ENCODE peak calls at places on chromosomes 7 and 10, in five cellular contexts. B is CD8-positive, alpha-beta T cell; M is OCI-LY7; F is tibial nerve; H is hepatocyte. N is an unnamed sample.

GRCh38 chr10:88848499-88848898 is 3.1 kb downstream of the ANKRD22 start:
- DNase-seq in M (no peak), B (no peak), F (no peak), H (no peak), N (no peak)

GRCh38 chr10:116891208-116891607 is 41.9 kb downstream of the ENO4 start:
- DNase-seq in H (peak), B (no peak), M (no peak), F (no peak), N (no peak)

GRCh38 chr7:25037325-25037724 is 57.3 kb upstream of the OSBPL3 start:
- DNase-seq in F (no peak), B (no peak), H (no peak), M (no peak), N (no peak)

GRCh38 chr7:77799078-77799964 is 748 bp downstream of the PHTF2 start:
- DNase-seq in F (peak), M (peak), B (peak), H (peak), N (peak)

GRCh38 chr7:124724516-124725192 is 40.9 kb downstream of the GPR37 start:
- DNase-seq in B (no peak), H (no peak), F (no peak), M (no peak), N (no peak)

GRCh38 chr7:104848386-104848990 is 165.5 kb upstream of the KMT2E start:
- DNase-seq in H (peak), F (peak), M (peak), B (peak), N (peak)

GRCh38 chr10:51302316-51302715 is 228.0 kb downstream of the PRKG1 start:
- DNase-seq in B (no peak), F (no peak), H (no peak), M (no peak), N (no peak)

GRCh38 chr7:157274991-157275427 is 61.8 kb upstream of the DNAJB6 start:
- DNase-seq in M (no peak), H (no peak), B (no peak), F (no peak), N (no peak)

GRCh38 chr10:29958440-29958839 is 100.9 kb downstream of the JCAD start:
- DNase-seq in F (no peak), M (no peak), B (no peak), H (no peak), N (no peak)

GRCh38 chr10:103448751-103449150 is 3.4 kb downstream of the CALHM2 start:
- DNase-seq in H (no peak), M (no peak), B (no peak), F (peak), N (no peak)

GRCh38 chr10:71860243-71861029 is 9.4 kb upstream of the PSAP start:
- DNase-seq in F (peak), B (no peak), H (peak), M (peak), N (peak)

GRCh38 chr10:14481752-14482151 is 151.0 kb upstream of the FRMD4A start:
- DNase-seq in F (no peak), B (no peak), M (no peak), H (no peak), N (no peak)

GRCh38 chr7:136857573-136857972 is 10.9 kb upstream of the CHRM2 start:
- DNase-seq in F (no peak), H (peak), M (no peak), B (no peak), N (no peak)

GRCh38 chr10:12946372-12946771 is 55.1 kb downstream of the CCDC3 start:
- DNase-seq in M (no peak), B (no peak), H (no peak), F (no peak), N (no peak)

GRCh38 chr10:114526497-114527238 is 122.4 kb upstream of the AFAP1L2 start:
- DNase-seq in M (peak), H (peak), F (peak), B (peak), N (peak)

GRCh38 chr7:101159696-101160674 is 5.4 kb downstream of the VGF start:
- DNase-seq in B (no peak), F (no peak), M (no peak), H (no peak), N (no peak)

GRCh38 chr7:145848691-145849090 is 267.9 kb upstream of the CNTNAP2 start:
- DNase-seq in H (peak), F (no peak), M (peak), B (no peak), N (peak)

GRCh38 chr10:109902992-109903947 is 20.0 kb downstream of the XPNPEP1 start:
- DNase-seq in B (no peak), H (no peak), M (no peak), F (no peak), N (no peak)

GRCh38 chr7:55140221-55140980 is 121.6 kb downstream of the EGFR start:
- DNase-seq in B (no peak), H (peak), M (no peak), F (no peak), N (no peak)

GRCh38 chr7:88919484-88920131 is 124.1 kb upstream of the TEX47 start:
- DNase-seq in F (no peak), B (no peak), M (no peak), H (no peak), N (no peak)

GRCh38 chr7:46539892-46540483 is 618.9 kb upstream of the IGFBP3 start:
- DNase-seq in M (no peak), B (no peak), H (no peak), F (no peak), N (no peak)

GRCh38 chr7:155470686-155471638 is 13.0 kb downstream of the EN2 start:
- DNase-seq in B (no peak), M (no peak), F (no peak), H (no peak), N (no peak)

GRCh38 chr7:66847879-66848810 is 72.9 kb upstream of the TMEM248 start:
- DNase-seq in M (no peak), B (no peak), F (no peak), H (peak), N (no peak)

GRCh38 chr7:43431020-43431595 is 151.8 kb upstream of the STK17A start:
- DNase-seq in M (no peak), B (no peak), F (no peak), H (no peak), N (no peak)

GRCh38 chr7:17408245-17408903 is 109.9 kb downstream of the AHR start:
- DNase-seq in B (no peak), F (peak), M (no peak), H (peak), N (no peak)

GRCh38 chr10:132868995-132869394 is 73.4 kb downstream of the CFAP46 start:
- DNase-seq in H (no peak), B (no peak), M (no peak), F (no peak), N (peak)

GRCh38 chr7:77348371-77348813 is 67.8 kb downstream of the GSAP start:
- DNase-seq in F (no peak), B (no peak), H (no peak), M (no peak), N (no peak)

GRCh38 chr10:115402690-115403089 is 309.5 kb downstream of the ATRNL1 start:
- DNase-seq in B (no peak), F (no peak), H (peak), M (no peak), N (no peak)

GRCh38 chr7:26694156-26694555 is 170.2 kb downstream of the SKAP2 start:
- DNase-seq in B (no peak), H (no peak), M (no peak), F (no peak), N (no peak)

GRCh38 chr10:34250722-34251121 is 564.4 kb downstream of the PARD3 start:
- DNase-seq in F (no peak), M (no peak), H (no peak), B (no peak), N (no peak)

GRCh38 chr10:34252111-34252510 is 563.0 kb downstream of the PARD3 start:
- DNase-seq in H (peak), F (no peak), M (no peak), B (no peak), N (no peak)

GRCh38 chr10:34251177-34251576 is 563.9 kb downstream of the PARD3 start:
- DNase-seq in B (no peak), M (no peak), H (no peak), F (no peak), N (no peak)

GRCh38 chr10:34247560-34247959 is 567.5 kb downstream of the PARD3 start:
- DNase-seq in B (no peak), F (no peak), M (no peak), H (no peak), N (no peak)

GRCh38 chr10:34249634-34250033 is 565.5 kb downstream of the PARD3 start:
- DNase-seq in H (no peak), F (no peak), B (no peak), M (no peak), N (no peak)
- TF ChIP-seq CTCF in H (peak), F (no peak), B (no peak), M (no peak), N (peak)

DNA sequence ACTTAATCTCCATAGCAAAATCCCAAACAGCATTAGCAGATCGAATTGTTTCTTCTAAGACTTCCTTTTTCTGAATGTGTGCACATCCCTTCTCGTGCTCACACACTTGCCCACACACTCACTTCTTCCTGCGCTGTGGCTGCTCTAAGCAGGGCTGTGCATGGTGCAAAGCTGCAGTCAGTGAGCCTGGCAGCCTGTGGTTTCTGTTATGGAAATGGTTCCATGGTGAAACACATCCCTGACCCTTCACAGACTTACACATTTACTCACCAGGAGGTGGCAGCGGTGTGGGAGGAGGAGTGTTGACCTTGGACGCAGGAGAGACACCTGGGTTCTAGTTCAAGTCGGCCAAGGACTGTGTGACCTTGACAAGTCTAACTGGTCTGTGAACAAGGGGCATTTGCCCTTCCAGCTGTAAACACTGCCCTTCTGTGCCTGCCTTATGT is 24.9 kb downstream of the MTURN start:
- DNase-seq in B (no peak), F (no peak), H (peak), M (peak), N (no peak)
- TF ChIP-seq CTCF in B (no peak), F (no peak), H (no peak), M (peak), N (peak)

GRCh38 chr7:139505563-139505962 is 17.9 kb upstream of the CLEC2L start:
- DNase-seq in F (no peak), M (peak), H (no peak), B (no peak), N (no peak)
- TF ChIP-seq CTCF in F (no peak), M (peak), H (peak), B (no peak), N (peak)

GRCh38 chr10:124296813-124297788 is 121.6 kb downstream of the OAT start:
- DNase-seq in H (no peak), F (no peak), M (no peak), B (no peak), N (no peak)

GRCh38 chr10:124293641-124294449 is 124.9 kb downstream of the OAT start:
- DNase-seq in B (no peak), H (no peak), F (no peak), M (no peak), N (no peak)

GRCh38 chr10:124294811-124295770 is 123.6 kb downstream of the OAT start:
- DNase-seq in B (no peak), F (no peak), M (no peak), H (no peak), N (no peak)

GRCh38 chr10:124298891-124299290 is 119.8 kb downstream of the OAT start:
- DNase-seq in F (no peak), M (no peak), B (no peak), H (no peak), N (no peak)

DNA sequence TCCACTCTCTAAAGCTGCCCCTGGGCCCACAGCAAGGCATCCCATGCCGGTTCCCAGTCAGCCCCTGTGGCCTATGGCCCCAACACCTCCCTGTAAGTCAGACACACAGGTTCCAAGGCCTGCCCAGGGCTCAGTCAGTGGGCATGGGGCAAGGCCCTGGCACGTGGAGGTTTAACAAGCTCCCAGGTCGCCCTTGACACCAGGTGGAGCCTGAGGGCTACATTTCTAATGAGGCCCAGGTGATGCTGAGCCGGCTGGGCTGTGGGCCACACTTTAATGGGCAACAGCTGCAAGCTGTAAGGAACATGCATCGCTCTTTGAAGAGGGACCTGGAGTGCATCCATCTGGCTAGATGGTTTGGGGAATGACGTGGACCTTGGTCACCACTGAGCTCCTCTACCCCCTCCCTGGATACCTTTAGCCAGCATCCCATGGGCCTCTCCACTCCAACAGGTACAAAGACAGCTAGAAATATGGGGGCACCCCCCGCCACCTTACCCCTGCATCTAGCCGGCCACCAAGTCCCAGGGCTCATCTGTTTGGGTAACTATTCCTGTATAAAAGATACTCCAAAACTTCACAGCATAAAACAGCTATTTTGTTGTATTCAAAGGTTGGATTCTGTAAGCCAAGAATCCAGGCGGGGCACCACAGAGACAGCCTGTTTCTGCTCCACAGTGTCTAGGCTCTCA is 122.5 kb downstream of the OAT start:
- DNase-seq in B (no peak), F (no peak), M (no peak), H (peak), N (no peak)
- TF ChIP-seq CTCF in B (no peak), F (no peak), M (no peak), H (no peak), N (no peak)

DNA sequence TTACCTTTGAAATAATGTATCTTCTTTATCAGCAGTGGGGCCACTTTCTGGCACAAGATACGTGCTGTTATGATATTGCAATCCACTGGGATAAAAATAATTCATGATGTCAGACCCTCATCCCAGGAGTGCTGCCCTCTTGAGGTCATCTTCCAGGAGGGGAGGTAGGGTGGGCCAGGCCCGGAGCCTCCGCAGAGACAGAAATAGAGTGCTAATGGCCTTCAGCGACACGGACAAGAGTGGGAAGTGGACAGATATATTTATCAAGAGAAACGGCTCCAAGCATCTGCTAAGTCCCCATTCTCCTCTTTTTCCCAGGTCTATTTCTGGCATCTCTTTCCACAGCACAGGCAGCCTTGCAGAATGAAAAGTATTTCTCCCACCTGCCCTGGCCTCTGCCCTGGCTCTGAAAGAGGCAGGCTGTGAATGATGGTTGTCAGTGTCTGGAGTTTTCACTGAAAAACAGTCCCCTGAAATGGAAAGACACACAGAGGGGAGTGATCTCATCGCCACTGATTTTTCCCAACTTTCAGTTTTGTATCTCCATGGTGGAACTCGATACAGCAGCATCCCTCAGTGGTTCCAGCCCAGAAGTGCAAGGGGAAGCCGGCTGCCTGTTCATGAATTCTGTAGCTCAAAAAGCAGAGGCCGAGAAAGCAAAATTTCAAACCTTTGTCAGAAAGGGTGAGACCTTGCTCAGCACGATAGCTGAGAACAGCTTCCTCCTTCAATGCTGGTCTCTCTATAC is 251.7 kb upstream of the MYO3A start:
- DNase-seq in F (no peak), H (peak), B (no peak), M (no peak), N (no peak)
- TF ChIP-seq CTCF in F (no peak), H (peak), B (no peak), M (peak), N (peak)

GRCh38 chr10:89861584-89862287 is 160.3 kb downstream of the KIF20B start:
- DNase-seq in B (no peak), F (no peak), H (peak), M (no peak), N (no peak)

GRCh38 chr10:89852872-89853271 is 151.5 kb downstream of the KIF20B start:
- DNase-seq in B (no peak), H (no peak), M (no peak), F (no peak), N (no peak)

GRCh38 chr10:89861199-89861573 is 159.8 kb downstream of the KIF20B start:
- DNase-seq in F (no peak), M (no peak), B (no peak), H (no peak), N (no peak)

GRCh38 chr10:89853796-89854195 is 152.4 kb downstream of the KIF20B start:
- DNase-seq in M (no peak), H (no peak), B (no peak), F (no peak), N (peak)

DNA sequence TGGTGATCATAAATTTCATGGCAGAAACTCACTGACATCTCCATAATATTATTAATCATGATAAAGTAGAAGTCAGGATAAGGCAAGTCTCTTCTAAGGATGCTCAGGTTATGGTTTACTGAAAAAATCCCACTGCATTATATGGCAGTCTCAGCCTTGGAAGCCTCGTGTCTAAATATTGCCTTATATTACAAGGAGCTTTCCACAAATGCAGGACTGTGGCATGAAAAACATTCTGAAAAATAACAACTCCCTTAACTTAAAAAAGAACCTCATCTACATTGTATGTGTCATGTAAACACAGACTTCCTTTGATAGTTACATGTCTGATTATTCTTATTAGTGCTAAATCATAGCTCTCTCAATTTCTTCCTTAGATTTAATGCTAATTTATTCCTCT is 156.0 kb downstream of the KIF20B start:
- DNase-seq in M (no peak), B (no peak), H (no peak), F (no peak), N (no peak)
- TF ChIP-seq CTCF in M (no peak), B (no peak), H (no peak), F (no peak), N (no peak)